ENCODE peak calls at places on chromosome 3, in five cellular contexts. V is astrocyte of the spinal cord; A is effector CD4-positive, alpha-beta T cell; L is activated naive CD8-positive, alpha-beta T cell treated with anti-CD3 and anti-CD28 coated beads, Interleukin-2, amount 50 U/mL, for 24 hours; W is activated naive CD4-positive, alpha-beta T cell. K is an unnamed sample.

GRCh38 chr3:190076601-190077444 is 43.9 kb downstream of the P3H2 start:
- DNase-seq in V (peak; percentile 98), A (no peak), L (no peak), W (no peak), K (no peak)

GRCh38 chr3:53680026-53680425 is 166.2 kb downstream of the CHDH start:
- DNase-seq in V (peak; percentile 1), A (no peak), L (no peak), W (no peak), K (no peak)

GRCh38 chr3:181712505-181713299 is 977 bp downstream of the SOX2 start:
- DNase-seq in V (peak; percentile 62), A (no peak), L (no peak), W (no peak), K (no peak)

GRCh38 chr3:36075491-36075890 is 304.8 kb upstream of the STAC start:
- DNase-seq in V (peak; percentile 13), A (no peak), L (no peak), W (no peak), K (no peak)

GRCh38 chr3:37956353-37957184 is 34.0 kb upstream of the VILL start:
- DNase-seq in V (no peak), A (no peak), L (no peak), W (no peak), K (no peak)

GRCh38 chr3:106305882-106306445 is 437.2 kb upstream of the CBLB start:
- DNase-seq in V (no peak), A (no peak), L (no peak), W (no peak), K (no peak)

GRCh38 chr3:4322635-4323034 is 19.5 kb downstream of the SETMAR start:
- DNase-seq in V (peak; percentile 53), A (no peak), L (no peak), W (no peak), K (no peak)

GRCh38 chr3:157608006-157608405 is 104.8 kb upstream of the VEPH1 start:
- DNase-seq in V (no peak), A (no peak), L (no peak), W (no peak), K (no peak)

GRCh38 chr3:15052335-15053242 is 12.5 kb downstream of the MRPS25 start:
- DNase-seq in V (no peak), A (no peak), L (no peak), W (no peak), K (no peak)

K was measured in DND-41.